ENCODE peak calls at places on chromosomes 5 and 9, in five cellular contexts. K, O, C, N and U are unnamed samples.

GRCh38 chr5:88384901-88385300 is 116.3 kb upstream of the TMEM161B start:
- DNase-seq in K (no peak), O (no peak), C (no peak), N (no peak), U (no peak)

GRCh38 chr9:136729144-136729543 is 13.6 kb downstream of the LCN10 start:
- DNase-seq in K (no peak), O (no peak), C (no peak), N (no peak), U (no peak)

GRCh38 chr5:103066346-103066745 is 53.6 kb downstream of the GIN1 start:
- DNase-seq in K (no peak), O (no peak), C (no peak), N (no peak), U (peak; percentile 0)

GRCh38 chr9:134802201-134802795 is 78.3 kb upstream of the FCN2 start:
- DNase-seq in K (no peak), O (no peak), C (no peak), N (no peak), U (no peak)

GRCh38 chr5:5331838-5332237 is 90.6 kb upstream of the ICE1 start:
- DNase-seq in K (no peak), O (no peak), C (no peak), N (no peak), U (no peak)

GRCh38 chr5:149940941-149941644 is 3.5 kb downstream of the PDE6A start:
- DNase-seq in K (no peak), O (no peak), C (no peak), N (peak; percentile 35), U (no peak)

GRCh38 chr5:107704686-107705389 is 34.1 kb upstream of the EFNA5 start:
- DNase-seq in K (no peak), O (no peak), C (no peak), N (no peak), U (no peak)

GRCh38 chr5:51987679-51988209 is 604.5 kb downstream of the ISL1 start:
- DNase-seq in K (no peak), O (no peak), C (no peak), N (no peak), U (no peak)

GRCh38 chr5:15940905-15941304 is 238.7 kb downstream of the MARCHF11 start:
- DNase-seq in K (no peak), O (no peak), C (no peak), N (no peak), U (no peak)

GRCh38 chr5:96220610-96221390 is 212.2 kb downstream of the PCSK1 start:
- DNase-seq in K (peak; percentile 25), O (no peak), C (no peak), N (no peak), U (no peak)

GRCh38 chr9:127158995-127159801 is 36.8 kb upstream of the ANGPTL2 start:
- DNase-seq in K (no peak), O (peak; percentile 37), C (peak; percentile 41), N (peak; percentile 76), U (no peak)

GRCh38 chr5:58208674-58209073 is 251.2 kb downstream of the PLK2 start:
- DNase-seq in K (no peak), O (no peak), C (no peak), N (no peak), U (no peak)
- TF ChIP-seq REST in K (no peak), O (no peak), C (no peak), N (no peak), U (no peak)

GRCh38 chr5:58752030-58752429 is 169.2 kb downstream of the RAB3C start:
- DNase-seq in K (no peak), O (no peak), C (no peak), N (no peak), U (no peak)
- TF ChIP-seq CTCF in K (no peak), O (no peak), C (no peak), N (no peak), U (no peak)

DNA sequence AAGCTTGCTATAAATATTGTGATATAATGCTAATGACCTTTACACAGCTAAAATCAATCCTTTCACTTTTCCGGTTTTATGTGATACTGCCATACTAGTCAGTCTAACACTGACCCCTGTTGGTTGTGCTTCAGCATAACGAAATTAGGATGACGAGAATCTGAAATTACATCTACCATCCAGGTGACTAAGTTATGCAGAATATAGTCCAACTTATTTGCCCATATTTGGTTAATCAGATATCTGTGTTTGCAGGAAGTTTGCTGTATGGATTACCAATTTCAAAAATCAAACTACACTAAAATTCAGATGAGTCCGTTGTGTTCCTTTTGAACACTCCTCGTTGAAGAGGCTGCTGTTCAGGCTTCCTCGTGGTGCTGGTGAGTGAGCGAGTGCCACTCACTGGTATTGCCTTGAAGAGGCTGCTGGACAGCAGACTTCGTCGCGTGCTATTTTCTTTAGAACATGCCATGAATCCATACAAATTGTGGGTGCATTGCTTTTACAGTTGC is 32.5 kb downstream of the TENT4A start:
- DNase-seq in K (no peak), O (peak; percentile 57), C (peak; percentile 71), N (peak; percentile 45), U (peak; percentile 39)
- TF ChIP-seq GABPA in K (no peak), O (no peak), C (no peak), N (no peak), U (no peak)

GRCh38 chr9:97908736-97909135 is 13.6 kb downstream of the TRMO start:
- DNase-seq in K (no peak), O (no peak), C (no peak), N (no peak), U (peak; percentile 90)
- TF ChIP-seq REST in K (no peak), O (no peak), C (no peak), N (no peak), U (no peak)